ENCODE peak calls at places on chromosomes 4 and X, in eight cellular contexts. X is D341Med, I is occipital lobe, H is NCI-H2081, L is OCI-LY7, N is progenitor cell of endocrine pancreas, S is glutamatergic neuron, J is BJ. Y is an unnamed sample.

GRCh38 chr4:56902703-56903102 is 5.0 kb upstream of the REST start:
- DNase-seq in N (no peak), S (no peak), J (no peak), H (no peak), L (no peak), I (no peak), X (no peak), Y (no peak)

GRCh38 chrX:20913760-20914159 is 460.5 kb upstream of the CNKSR2 start:
- DNase-seq in L (no peak), J (no peak), X (no peak), H (no peak), I (no peak), N (peak), S (no peak), Y (no peak)

GRCh38 chr4:2085496-2085901 is 26.4 kb downstream of the NAT8L start:
- DNase-seq in S (no peak), L (no peak), N (no peak), H (no peak), J (no peak), I (no peak), X (peak), Y (no peak)

GRCh38 chr4:71212216-71212615 is 126.6 kb upstream of the SLC4A4 start:
- DNase-seq in J (no peak), N (no peak), S (no peak), I (no peak), L (no peak), H (no peak), X (no peak), Y (no peak)

GRCh38 chr4:8039290-8039689 is 99.6 kb upstream of the AFAP1 start:
- DNase-seq in N (no peak), X (no peak), L (no peak), I (no peak), H (peak), S (peak), J (no peak), Y (no peak)

GRCh38 chrX:118823263-118824172 is at the start of gene ZCCHC12:
- DNase-seq in N (peak), I (peak), L (no peak), J (no peak), S (peak), H (peak), X (peak), Y (no peak)

GRCh38 chrX:55715847-55716246 is 1.7 kb upstream of the RRAGB start:
- DNase-seq in H (no peak), X (no peak), I (no peak), L (peak), J (no peak), S (no peak), N (no peak), Y (no peak)

GRCh38 chrX:48473718-48473990 is 2.3 kb upstream of the FTSJ1 start:
- DNase-seq in H (no peak), S (no peak), N (no peak), X (no peak), J (no peak), L (no peak), I (no peak), Y (no peak)

GRCh38 chr4:7646384-7647061 is 211.8 kb upstream of the PSAPL1 start:
- DNase-seq in S (no peak), X (no peak), J (no peak), I (no peak), L (no peak), H (no peak), N (no peak), Y (no peak)

GRCh38 chr4:78004270-78004669 is 52.9 kb upstream of the FRAS1 start:
- DNase-seq in S (no peak), N (no peak), L (no peak), X (no peak), J (no peak), I (no peak), H (no peak), Y (no peak)

GRCh38 chrX:71809886-71810285 is 46.7 kb downstream of the CXorf49B start:
- DNase-seq in L (no peak), N (no peak), I (no peak), H (no peak), X (no peak), S (no peak), J (no peak), Y (no peak)

GRCh38 chr4:17336524-17336941 is 175.4 kb downstream of the QDPR start:
- DNase-seq in X (no peak), I (no peak), H (no peak), S (no peak), J (no peak), L (peak), N (no peak), Y (no peak)

GRCh38 chr4:57426779-57427395 is 316.7 kb upstream of the IGFBP7 start:
- DNase-seq in S (peak), N (peak), H (peak), L (peak), J (no peak), I (peak), X (peak), Y (peak)

GRCh38 chrX:130028196-130028595 is 45.8 kb downstream of the BCORL1 start:
- DNase-seq in I (no peak), H (no peak), X (peak), J (peak), L (peak), S (peak), N (no peak), Y (no peak)

GRCh38 chr4:173254646-173255045 is 79.5 kb downstream of the HMGB2 start:
- DNase-seq in X (no peak), J (no peak), N (no peak), H (no peak), L (no peak), S (no peak), I (no peak), Y (no peak)

GRCh38 chrX:147602297-147602696 is 309.4 kb upstream of the FMR1 start:
- DNase-seq in H (no peak), I (no peak), N (no peak), J (no peak), X (no peak), S (no peak), L (peak), Y (no peak)

GRCh38 chrX:100447563-100448397 is 37.7 kb upstream of the PCDH19 start:
- DNase-seq in S (peak), J (no peak), L (peak), I (no peak), H (no peak), X (peak), N (peak), Y (no peak)

GRCh38 chrX:53716328-53717088 is 30.0 kb upstream of the HUWE1 start:
- DNase-seq in I (no peak), H (no peak), L (peak), J (no peak), X (no peak), N (no peak), S (no peak), Y (no peak)

GRCh38 chr4:41141910-41142309 is 72.4 kb downstream of the APBB2 start:
- DNase-seq in H (no peak), I (no peak), S (no peak), L (no peak), N (no peak), J (peak), X (no peak), Y (no peak)

GRCh38 chr4:15396157-15396800 is 31.6 kb upstream of the C1QTNF7 start:
- DNase-seq in N (no peak), H (peak), L (peak), S (peak), X (peak), I (no peak), J (no peak), Y (peak)

GRCh38 chr4:6225469-6225868 is 25.1 kb upstream of the JAKMIP1 start:
- DNase-seq in J (no peak), N (peak), X (peak), H (no peak), I (no peak), S (no peak), L (peak), Y (no peak)

GRCh38 chr4:182478475-182478874 is 235.3 kb downstream of the TENM3 start:
- DNase-seq in H (peak), N (no peak), L (peak), I (no peak), X (peak), J (no peak), S (no peak), Y (no peak)

GRCh38 chr4:141797966-141798365 is 161.6 kb downstream of the IL15 start:
- DNase-seq in I (no peak), S (no peak), J (no peak), X (no peak), H (no peak), L (no peak), N (no peak), Y (no peak)

GRCh38 chr4:72564184-72564583 is 4.8 kb downstream of the ADAMTS3 start:
- DNase-seq in J (no peak), H (no peak), I (no peak), X (no peak), S (no peak), L (no peak), N (no peak), Y (no peak)

GRCh38 chrX:113741744-113742143 is 842.1 kb upstream of the HTR2C start:
- DNase-seq in N (no peak), X (peak), L (peak), J (no peak), S (no peak), I (no peak), H (peak), Y (no peak)

GRCh38 chrX:35890699-35891098 is 28.8 kb upstream of the CFAP47 start:
- DNase-seq in I (no peak), L (peak), N (no peak), H (peak), X (peak), S (peak), J (no peak), Y (peak)

GRCh38 chr4:10106421-10107039 is 10.1 kb downstream of the WDR1 start:
- DNase-seq in H (no peak), L (no peak), N (no peak), X (no peak), I (peak), S (peak), J (peak), Y (no peak)

GRCh38 chr4:142372570-142373300 is 473.4 kb downstream of the INPP4B start:
- DNase-seq in S (no peak), H (no peak), I (no peak), X (no peak), J (no peak), L (no peak), N (no peak), Y (no peak)

GRCh38 chrX:152403515-152403914 is 47.6 kb downstream of the GABRA3 start:
- DNase-seq in X (no peak), H (no peak), N (no peak), S (no peak), J (no peak), L (no peak), I (no peak), Y (no peak)

GRCh38 chr4:135382280-135382679 is 1180.7 kb upstream of the PABPC4L start:
- DNase-seq in L (no peak), S (peak), X (no peak), I (no peak), H (no peak), J (no peak), N (no peak), Y (no peak)

GRCh38 chr4:157265281-157265680 is 44.8 kb downstream of the GRIA2 start:
- DNase-seq in S (peak), L (no peak), I (no peak), H (no peak), N (no peak), X (peak), J (no peak), Y (peak)

GRCh38 chrX:43882294-43882681 is at the start of gene MAOB:
- DNase-seq in N (no peak), I (no peak), S (peak), X (peak), J (no peak), L (no peak), H (no peak), Y (no peak)

GRCh38 chr4:21387683-21388082 is 560.9 kb downstream of the KCNIP4 start:
- DNase-seq in N (no peak), S (no peak), X (no peak), I (no peak), L (no peak), J (no peak), H (no peak), Y (no peak)

GRCh38 chr4:102321260-102321991 is 23.9 kb downstream of the SLC39A8 start:
- DNase-seq in S (no peak), L (no peak), I (no peak), X (no peak), H (no peak), N (no peak), J (no peak), Y (no peak)

GRCh38 chr4:32199639-32200038 is 1479.5 kb downstream of the PCDH7 start:
- DNase-seq in S (no peak), L (peak), H (no peak), I (no peak), J (no peak), X (no peak), N (no peak), Y (no peak)

GRCh38 chrX:100642296-100642695 is 1.7 kb upstream of the SRPX2 start:
- DNase-seq in H (no peak), X (no peak), L (no peak), N (no peak), I (no peak), S (no peak), J (no peak), Y (no peak)

Y was measured in iPS DF 19.7.